ENCODE peak calls at places on chromosome 16, in nine cellular contexts. C, D, S, B, X, I, M, J and W are unnamed samples. For H3K9me3, the result is how much of the 10 kb centered on the place peaks cover.

GRCh38 chr16:73396556-73396955 is 348.6 kb upstream of the ZFHX3 start:
- DNase-seq in C (no peak), D (no peak), S (no peak), B (no peak), X (no peak), I (no peak), M (no peak), J (no peak), W (no peak)

GRCh38 chr16:85151603-85152413 is 39.5 kb upstream of the CIBAR2 start:
- DNase-seq in C (no peak), D (no peak), S (peak), B (peak), X (peak), I (peak), M (no peak), J (no peak), W (no peak)

GRCh38 chr16:57304169-57305061 is 19.9 kb upstream of the PLLP start:
- DNase-seq in C (no peak), D (peak), S (peak), B (peak), X (peak), I (peak), M (no peak), J (peak), W (no peak)

GRCh38 chr16:68086336-68086821 is 1.2 kb downstream of the NFATC3 start:
- DNase-seq in C (no peak), D (no peak), S (no peak), B (peak), X (no peak), I (no peak), M (no peak), J (no peak), W (no peak)

GRCh38 chr16:55151901-55152300 is 172.1 kb upstream of the IRX6 start:
- DNase-seq in C (no peak), D (no peak), S (no peak), B (no peak), X (no peak), I (no peak), M (no peak), J (no peak), W (no peak)

GRCh38 chr16:75273054-75273925 is 21.9 kb upstream of the BCAR1 start:
- DNase-seq in C (no peak), D (no peak), S (no peak), B (peak), X (no peak), I (no peak), M (no peak), J (no peak), W (no peak)

GRCh38 chr16:495127-495748 is 32.3 kb upstream of the CAPN15 start:
- DNase-seq in C (no peak), D (no peak), S (no peak), B (peak), X (no peak), I (no peak), M (no peak), J (no peak), W (no peak)

GRCh38 chr16:46857261-46857962 is 26.4 kb upstream of the C16orf87 start:
- DNase-seq in C (no peak), D (no peak), S (no peak), B (peak), X (no peak), I (peak), M (no peak), J (no peak), W (no peak)

GRCh38 chr16:2969545-2970521 is 685 bp downstream of the PAQR4 start:
- DNase-seq in C (peak), D (peak), S (peak), B (peak), X (no peak), I (peak), M (peak), J (peak), W (peak)

GRCh38 chr16:57592591-57593003 is 35.8 kb upstream of the ADGRG1 start:
- DNase-seq in C (peak), D (no peak), S (no peak), B (no peak), X (no peak), I (no peak), M (peak), J (no peak), W (peak)

GRCh38 chr16:17072104-17072503 is 398.7 kb downstream of the XYLT1 start:
- DNase-seq in C (no peak), D (no peak), S (no peak), B (no peak), X (no peak), I (no peak), M (no peak), J (no peak), W (no peak)

GRCh38 chr16:57444711-57445110 is 2.5 kb downstream of the CIAPIN1 start:
- DNase-seq in C (no peak), D (no peak), S (no peak), B (peak), X (no peak), I (no peak), M (no peak), J (no peak), W (no peak)

GRCh38 chr16:85286970-85287814 is 174.9 kb upstream of the CIBAR2 start:
- DNase-seq in C (no peak), D (peak), S (no peak), B (peak), X (peak), I (no peak), M (no peak), J (peak), W (no peak)

DNA sequence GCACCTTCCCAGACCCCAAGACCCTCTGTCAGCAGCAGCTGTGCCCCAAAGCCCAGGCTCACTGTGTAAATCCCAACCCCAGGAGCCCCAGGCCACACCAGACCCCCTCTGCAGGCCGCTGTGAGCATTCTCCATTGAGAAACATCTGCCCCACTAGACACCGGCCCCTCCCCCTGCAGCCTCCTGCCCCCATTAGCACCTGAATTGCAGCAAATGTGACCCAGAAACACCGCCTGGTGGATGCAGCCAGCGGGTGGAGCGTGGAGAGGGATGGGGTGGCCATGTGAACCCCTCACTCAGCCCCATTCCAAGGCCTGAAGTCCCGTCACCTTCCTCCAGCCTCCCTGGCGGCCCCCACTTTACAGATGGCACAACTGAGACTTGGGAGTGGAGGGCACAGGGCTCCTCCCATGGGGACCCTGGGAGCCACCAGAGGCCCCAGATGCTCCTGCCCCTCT is 2.2 kb downstream of the UBALD1 start:
- DNase-seq in C (no peak), D (no peak), S (no peak), B (no peak), X (no peak), I (no peak), M (no peak), J (no peak), W (no peak)
- TF ChIP-seq CTCF in C (no peak), D (no peak), S (no peak), B (no peak), X (no peak), I (no peak), M (no peak), J (no peak), W (no peak)

GRCh38 chr16:22210854-22211253 is 4.8 kb downstream of the EEF2K start:
- DNase-seq in C (no peak), D (no peak), S (no peak), B (no peak), X (no peak), I (no peak), M (no peak), J (no peak), W (no peak)

GRCh38 chr16:22213236-22213635 is 7.2 kb downstream of the EEF2K start:
- DNase-seq in C (no peak), D (no peak), S (no peak), B (no peak), X (no peak), I (no peak), M (no peak), J (no peak), W (no peak)

GRCh38 chr16:22207715-22208360 is 1.8 kb downstream of the EEF2K start:
- DNase-seq in C (no peak), D (no peak), S (no peak), B (no peak), X (no peak), I (no peak), M (no peak), J (no peak), W (no peak)

GRCh38 chr16:22206847-22207714 is 1.0 kb downstream of the EEF2K start:
- DNase-seq in C (no peak), D (peak), S (peak), B (peak), X (peak), I (peak), M (peak), J (peak), W (peak)

DNA sequence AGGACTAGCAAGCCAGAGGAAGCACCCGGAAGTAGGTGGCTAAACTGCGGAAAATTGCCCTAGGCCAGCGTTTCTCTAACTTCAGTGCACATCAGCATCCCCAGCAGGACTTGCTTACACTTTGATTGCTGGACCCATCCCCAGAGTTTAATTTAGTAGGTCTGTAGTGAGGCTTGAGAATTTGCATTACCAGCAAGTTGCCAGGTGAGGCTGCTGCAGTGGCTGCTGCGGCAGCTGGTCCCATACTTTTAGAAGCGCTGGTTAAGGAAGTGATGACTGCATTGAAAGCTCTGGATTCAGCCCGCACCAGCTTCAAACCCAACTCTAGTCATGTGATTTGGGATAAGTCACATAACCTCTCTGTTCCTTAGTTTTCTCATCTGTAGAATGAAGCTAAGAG is 4.2 kb downstream of the EEF2K start:
- DNase-seq in C (no peak), D (no peak), S (no peak), B (no peak), X (no peak), I (no peak), M (no peak), J (no peak), W (no peak)
- H3K27ac ChIP-seq in C (no peak), D (peak), S (no peak), B (no peak), X (peak), I (no peak), M (no peak), J (no peak), W (no peak)

DNA sequence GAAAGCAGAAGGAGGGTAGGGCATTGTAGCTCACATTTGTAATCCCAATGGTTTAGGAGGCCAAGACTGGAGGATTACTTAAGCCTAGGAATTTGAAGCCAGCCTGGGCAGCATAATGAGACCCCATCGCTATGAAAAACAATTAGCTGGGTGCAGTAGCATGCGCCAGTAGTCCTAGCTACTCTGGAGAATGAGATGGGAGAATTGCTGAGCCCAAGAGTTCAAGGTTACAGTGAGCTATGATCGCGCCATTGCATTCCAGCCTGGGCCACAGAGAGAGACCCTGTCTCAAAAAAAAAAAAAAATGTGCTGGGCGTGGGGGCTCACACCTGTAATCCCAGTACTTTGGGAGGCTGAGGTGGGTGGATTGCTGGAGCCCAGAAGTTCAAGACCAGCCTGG is 5.0 kb downstream of the ATF7IP2 start:
- DNase-seq in C (no peak), D (no peak), S (no peak), B (no peak), X (no peak), I (no peak), M (no peak), J (no peak), W (no peak)
- H3K9me3 ChIP-seq in C (under half), D (under half), S (under half), B (under half), X (under half), I (under half), M (under half), J (under half), W (under half)

GRCh38 chr16:71698491-71698890 is 26.0 kb downstream of the PHLPP2 start:
- DNase-seq in C (no peak), D (no peak), S (no peak), B (no peak), X (no peak), I (no peak), M (no peak), J (no peak), W (no peak)
- TF ChIP-seq CTCF in C (no peak), D (no peak), S (no peak), B (no peak), X (no peak), I (no peak), M (no peak), J (no peak), W (no peak)

GRCh38 chr16:50169555-50170096 is 16.5 kb downstream of the TENT4B start:
- DNase-seq in C (no peak), D (no peak), S (no peak), B (no peak), X (no peak), I (no peak), M (no peak), J (no peak), W (no peak)

GRCh38 chr16:50166511-50167500 is 13.7 kb downstream of the TENT4B start:
- DNase-seq in C (no peak), D (no peak), S (no peak), B (no peak), X (no peak), I (peak), M (no peak), J (no peak), W (no peak)

GRCh38 chr16:50161950-50162349 is 8.8 kb downstream of the TENT4B start:
- DNase-seq in C (no peak), D (no peak), S (no peak), B (no peak), X (no peak), I (no peak), M (no peak), J (no peak), W (no peak)

GRCh38 chr16:50167603-50168002 is 14.5 kb downstream of the TENT4B start:
- DNase-seq in C (no peak), D (no peak), S (no peak), B (no peak), X (no peak), I (no peak), M (no peak), J (no peak), W (no peak)

DNA sequence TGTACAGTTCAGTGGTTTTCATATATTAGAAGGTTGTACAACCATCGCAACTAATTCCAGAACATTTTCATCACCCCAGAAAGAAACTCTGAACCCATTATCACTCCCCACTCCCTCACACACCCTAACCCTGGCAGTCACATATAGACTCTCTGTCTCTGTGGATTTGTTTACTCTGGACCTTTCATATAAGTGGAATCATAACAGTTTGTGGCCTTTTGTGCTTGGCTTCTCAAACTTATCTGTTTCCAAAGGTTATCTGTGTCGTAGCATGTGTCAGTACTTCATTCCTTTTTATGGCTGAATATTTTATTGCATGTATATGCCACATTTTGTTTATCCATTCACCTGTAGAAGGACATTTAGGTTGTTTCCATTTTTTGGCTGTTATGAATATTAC is 12.4 kb downstream of the TENT4B start:
- DNase-seq in C (no peak), D (no peak), S (no peak), B (no peak), X (no peak), I (peak), M (no peak), J (no peak), W (no peak)
- H3K27ac ChIP-seq in C (no peak), D (no peak), S (no peak), B (no peak), X (no peak), I (no peak), M (no peak), J (no peak), W (no peak)

GRCh38 chr16:63787014-63787413 is 1334.8 kb downstream of the CDH11 start:
- DNase-seq in C (no peak), D (no peak), S (no peak), B (peak), X (no peak), I (no peak), M (no peak), J (no peak), W (no peak)
- H3K9me3 ChIP-seq in C (under half), D (under half), S (under half), B (under half), X (under half), I (under half), M (under half), J (under half), W (under half)

GRCh38 chr16:24995469-24995868 is 19.7 kb downstream of the ARHGAP17 start:
- DNase-seq in C (no peak), D (no peak), S (no peak), B (no peak), X (no peak), I (no peak), M (no peak), J (no peak), W (no peak)
- TF ChIP-seq CTCF in C (no peak), D (no peak), S (no peak), B (no peak), X (no peak), I (no peak), M (no peak), J (no peak), W (no peak)

DNA sequence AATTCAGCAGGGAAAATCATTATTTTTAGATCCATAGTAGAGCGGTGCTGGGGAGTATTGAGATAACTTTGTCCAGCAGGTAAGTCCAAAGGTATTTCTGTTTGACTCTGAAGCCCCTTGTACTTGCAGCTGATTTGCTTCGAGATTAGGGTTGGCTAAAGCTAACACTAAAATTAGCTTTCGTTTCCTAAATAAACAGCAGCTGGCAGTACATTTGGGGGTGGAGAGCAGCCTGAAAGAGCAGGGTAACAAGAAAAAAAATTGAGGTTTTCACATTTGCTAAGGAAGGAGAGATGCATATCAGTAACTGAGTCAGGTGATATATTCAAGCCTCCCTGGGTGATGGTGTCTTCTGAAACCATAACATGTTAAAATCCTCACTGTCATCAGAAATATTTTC is 37.4 kb upstream of the TMC5 start:
- DNase-seq in C (no peak), D (no peak), S (no peak), B (no peak), X (no peak), I (no peak), M (no peak), J (no peak), W (no peak)
- H3K27ac ChIP-seq in C (no peak), D (peak), S (no peak), B (no peak), X (no peak), I (no peak), M (no peak), J (no peak), W (no peak)

GRCh38 chr16:35314298-35314697 is 1854.9 kb downstream of the TP53TG3F start:
- DNase-seq in C (no peak), D (no peak), S (no peak), B (no peak), X (no peak), I (no peak), M (no peak), J (no peak), W (no peak)

DNA sequence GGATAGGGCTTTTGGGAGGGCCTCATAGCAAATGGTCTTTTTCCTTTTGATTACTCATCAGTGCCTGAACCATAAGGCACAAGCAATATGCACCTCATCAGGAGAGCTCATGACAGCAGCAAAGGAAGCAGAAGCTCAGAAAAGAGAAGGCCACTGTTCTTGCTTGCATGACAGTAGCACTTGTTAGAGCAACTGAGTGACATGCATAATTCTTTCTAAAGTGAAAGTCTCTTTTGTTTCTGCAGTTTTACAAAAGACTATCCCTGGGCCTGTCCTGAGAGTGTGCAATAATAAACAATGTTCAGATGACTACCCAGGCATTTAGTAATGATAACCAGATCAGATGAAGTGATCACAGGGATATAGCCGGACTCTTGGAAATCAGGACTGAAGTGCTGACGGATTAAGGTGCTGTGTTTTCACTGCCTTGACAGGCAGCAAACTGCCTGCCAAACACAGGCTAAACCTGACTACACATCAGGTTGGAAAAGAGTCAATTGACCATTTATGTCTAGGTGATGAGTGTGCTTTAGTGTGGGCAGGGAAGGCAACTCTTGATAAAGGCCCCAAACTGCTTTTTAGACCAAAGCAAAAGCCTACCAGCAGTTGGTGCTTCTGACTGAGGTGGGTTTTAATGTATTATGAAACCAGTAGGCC is 1860.3 kb downstream of the TP53TG3F start:
- DNase-seq in C (no peak), D (no peak), S (no peak), B (no peak), X (no peak), I (no peak), M (no peak), J (no peak), W (no peak)
- H3K9me3 ChIP-seq in C (under half), D (under half), S (under half), B (under half), X (under half), I (under half), M (under half), J (under half), W (under half)

DNA sequence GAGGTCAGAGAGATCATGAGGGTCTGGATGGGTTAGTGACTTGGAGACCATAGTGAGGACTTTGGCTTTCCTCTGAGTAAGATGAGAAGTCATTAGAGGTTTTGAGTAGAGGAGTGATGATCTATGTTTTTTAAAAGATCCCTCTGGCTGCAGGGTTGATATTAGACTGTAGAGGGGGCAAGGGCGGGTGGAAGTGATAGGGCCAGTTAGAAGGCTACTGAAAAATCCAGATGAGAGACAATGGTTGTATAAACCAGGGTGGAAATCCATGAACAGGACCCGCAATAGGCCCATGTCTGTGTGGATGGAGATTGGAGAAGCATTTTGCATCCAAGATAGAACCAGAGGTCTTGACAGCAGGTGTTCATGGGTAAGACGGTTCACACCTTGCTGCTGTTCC is 9.8 kb downstream of the ITGAL start:
- DNase-seq in C (no peak), D (no peak), S (no peak), B (no peak), X (no peak), I (no peak), M (no peak), J (no peak), W (no peak)
- TF ChIP-seq CTCF in C (peak), D (no peak), S (no peak), B (no peak), X (no peak), I (no peak), M (no peak), J (no peak), W (no peak)